ENCODE peak calls at places on chromosomes 5 and 9, in ten cellular contexts. V is right atrium auricular region, Q is kidney epithelial cell, Z is tibial artery, T is GM12865, X is brain microvascular endothelial cell, N is upper lobe of right lung, B is fibroblast of lung, E is Panc1, F is fibroblast of mammary gland. R is an unnamed sample.

GRCh38 chr5:22023784-22024183 is 829.4 kb downstream of the CDH12 start:
- DNase-seq in V (no peak), Q (no peak), Z (no peak), F (no peak), B (no peak), T (no peak), E (no peak), X (no peak), N (no peak), R (no peak)

GRCh38 chr5:135553688-135554462 is 18.1 kb upstream of the NEUROG1 start:
- DNase-seq in N (no peak), T (no peak), E (no peak), Q (no peak), V (no peak), F (peak), B (peak), X (peak), Z (no peak), R (no peak)

GRCh38 chr5:37071901-37072581 is 177.1 kb downstream of the CPLANE1 start:
- DNase-seq in Z (no peak), X (peak), E (no peak), F (peak), B (peak), T (no peak), N (no peak), Q (no peak), V (no peak), R (peak)

GRCh38 chr5:137621861-137622823 is 113.7 kb downstream of the KLHL3 start:
- DNase-seq in Q (no peak), N (no peak), T (no peak), F (peak), X (peak), E (no peak), Z (peak), B (peak), V (peak), R (peak)

GRCh38 chr5:179668404-179668803 is 12.4 kb downstream of the CBY3 start:
- DNase-seq in Q (no peak), B (peak), E (no peak), T (peak), V (no peak), Z (no peak), F (peak), N (no peak), X (peak), R (peak)

GRCh38 chr5:137215780-137216179 is 283.3 kb downstream of the SPOCK1 start:
- DNase-seq in F (no peak), V (no peak), N (no peak), T (no peak), Z (no peak), Q (no peak), B (peak), E (no peak), X (no peak), R (no peak)

GRCh38 chr5:153678617-153679329 is 188.3 kb downstream of the GRIA1 start:
- DNase-seq in B (no peak), E (no peak), N (no peak), F (no peak), Z (no peak), V (no peak), T (no peak), X (no peak), Q (no peak), R (no peak)

GRCh38 chr9:128552744-128553221 is 396 bp downstream of the SPTAN1 start:
- DNase-seq in F (no peak), X (no peak), B (peak), N (peak), V (no peak), Z (peak), Q (no peak), T (peak), E (no peak), R (peak)

GRCh38 chr5:140261403-140262171 is 41.3 kb downstream of the PFDN1 start:
- DNase-seq in B (peak), Z (peak), E (peak), Q (peak), F (peak), X (peak), T (no peak), V (peak), N (peak), R (peak)

GRCh38 chr5:89117131-89117644 is 234.2 kb upstream of the MEF2C start:
- DNase-seq in V (no peak), Q (peak), E (no peak), T (peak), N (no peak), B (peak), Z (no peak), X (no peak), F (peak), R (no peak)

GRCh38 chr5:134225780-134226440 is at the start of gene PPP2CA:
- DNase-seq in F (peak), V (peak), N (peak), Q (peak), Z (peak), B (peak), T (peak), E (peak), X (peak), R (peak)

GRCh38 chr9:121962421-121962820 is 130.7 kb downstream of the TTLL11 start:
- DNase-seq in B (no peak), Z (no peak), E (no peak), V (no peak), T (no peak), X (no peak), Q (no peak), N (no peak), F (peak), R (no peak)

GRCh38 chr5:151642472-151643140 is 44.1 kb downstream of the SPARC start:
- DNase-seq in B (no peak), T (no peak), N (no peak), E (no peak), Q (no peak), V (no peak), X (no peak), Z (no peak), F (no peak), R (no peak)

GRCh38 chr5:56447232-56447631 is 214.1 kb upstream of the ANKRD55 start:
- DNase-seq in B (no peak), N (no peak), E (no peak), V (no peak), T (no peak), X (no peak), Z (no peak), Q (no peak), F (peak), R (no peak)

GRCh38 chr5:139837711-139838380 is 42.2 kb downstream of the PSD2 start:
- DNase-seq in E (no peak), Z (peak), N (peak), T (no peak), V (no peak), F (no peak), B (no peak), Q (no peak), X (no peak), R (no peak)

GRCh38 chr9:137606734-137607138 is 1.2 kb downstream of the ARRDC1 start:
- DNase-seq in T (no peak), Q (no peak), N (no peak), E (no peak), V (no peak), F (no peak), Z (no peak), X (no peak), B (no peak), R (no peak)

GRCh38 chr9:88991066-88992030 is at the start of gene S1PR3:
- DNase-seq in V (peak), X (no peak), Z (peak), B (peak), N (peak), E (no peak), Q (no peak), T (no peak), F (peak), R (peak)

GRCh38 chr5:10432059-10433008 is 9.3 kb upstream of the ROPN1L start:
- DNase-seq in Q (no peak), E (no peak), T (no peak), X (no peak), Z (no peak), V (no peak), B (no peak), F (no peak), N (no peak), R (no peak)

GRCh38 chr5:169753795-169754194 is 116.7 kb downstream of the DOCK2 start:
- DNase-seq in X (no peak), V (no peak), Q (no peak), Z (no peak), B (peak), T (no peak), N (no peak), E (no peak), F (peak), R (peak)

GRCh38 chr5:72956324-72957140 is 691 bp downstream of the FCHO2 start:
- DNase-seq in Z (peak), B (peak), E (no peak), T (peak), V (no peak), F (peak), X (peak), Q (no peak), N (peak), R (peak)

GRCh38 chr9:124133752-124134151 is 122.2 kb downstream of the LHX2 start:
- DNase-seq in E (no peak), V (no peak), Z (peak), F (peak), Q (no peak), N (peak), B (peak), T (no peak), X (peak), R (peak)
- TF ChIP-seq CTCF in E (peak), V (peak), Z (no peak), F (peak), Q (peak), N (peak), B (no peak), T (no peak), X (peak), R (peak)

DNA sequence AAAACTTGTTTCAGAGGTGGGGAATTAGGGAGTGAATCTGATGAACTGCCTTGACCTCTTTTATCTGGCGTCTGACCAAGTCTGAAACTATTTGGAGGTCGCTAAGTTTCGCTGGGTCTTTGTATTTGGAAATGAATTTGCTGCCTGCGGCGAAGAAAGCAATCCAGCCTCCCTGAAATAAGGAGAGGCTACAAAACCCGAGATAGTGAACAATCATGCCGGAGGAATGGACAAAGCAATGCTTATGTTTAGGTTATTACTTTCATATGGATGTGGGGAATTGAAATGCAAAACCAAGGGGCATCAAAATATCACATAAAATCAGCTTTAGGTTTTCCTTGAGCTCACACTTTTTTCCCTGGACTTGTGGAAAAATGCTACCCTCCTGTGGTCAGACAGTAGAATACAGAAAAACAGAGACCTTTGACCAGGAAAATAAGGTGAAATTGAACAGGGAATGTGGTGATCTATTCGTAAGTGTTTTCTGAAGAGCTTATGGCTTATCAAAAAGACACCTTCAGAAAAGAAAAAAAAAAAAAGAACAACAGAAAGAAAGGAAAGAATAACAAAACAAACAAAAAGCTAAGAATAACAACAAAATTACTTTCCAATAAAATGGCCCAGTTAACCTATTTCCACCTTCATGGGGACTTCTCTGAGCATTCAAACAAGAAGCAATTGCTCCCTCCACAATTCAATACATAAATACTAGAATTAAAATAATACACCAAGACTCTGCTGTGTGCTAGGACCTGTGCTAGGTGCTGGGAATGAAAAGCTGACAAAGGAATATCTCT is 68.6 kb upstream of the DPYSL3 start:
- DNase-seq in B (peak), T (peak), N (no peak), E (peak), Q (no peak), X (peak), V (no peak), F (peak), Z (no peak), R (peak)
- H3K4me3 ChIP-seq in B (no peak), T (no peak), N (no peak), E (no peak), Q (no peak), X (peak), V (no peak), F (no peak), Z (no peak), R (peak)

GRCh38 chr5:142145106-142145900 is 36.7 kb downstream of the NDFIP1 start:
- DNase-seq in E (peak), X (peak), Z (peak), V (no peak), B (peak), N (no peak), Q (peak), T (peak), F (peak), R (peak)

GRCh38 chr5:142143878-142144277 is 35.3 kb downstream of the NDFIP1 start:
- DNase-seq in X (peak), F (peak), Q (no peak), N (no peak), T (peak), E (no peak), Z (no peak), V (no peak), B (peak), R (peak)

DNA sequence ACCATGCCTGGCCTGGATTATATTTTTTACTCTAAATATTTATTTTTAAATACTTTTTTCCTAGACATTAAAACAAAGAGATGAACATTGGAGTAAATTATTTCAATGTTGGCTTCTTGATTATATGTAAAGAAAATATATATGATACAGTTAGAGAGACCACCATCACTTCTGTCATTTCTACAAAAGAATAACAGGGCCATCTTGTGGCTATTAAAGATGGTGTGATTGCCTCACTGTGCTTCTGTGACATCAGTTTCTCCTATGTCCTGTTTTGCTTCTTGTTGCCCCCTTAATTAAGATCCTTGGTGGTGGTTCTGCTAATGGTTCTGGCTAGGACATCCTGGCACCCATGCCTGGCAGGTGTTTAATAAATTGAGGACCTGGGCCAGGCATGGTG is 32.9 kb downstream of the NDFIP1 start:
- DNase-seq in N (no peak), E (no peak), F (no peak), V (no peak), Q (no peak), T (no peak), X (no peak), B (no peak), Z (no peak), R (no peak)
- TF ChIP-seq CTCF in N (no peak), E (peak), F (no peak), V (no peak), Q (no peak), T (no peak), X (no peak), B (no peak), Z (no peak), R (no peak)

GRCh38 chr5:81763294-81763928 is 12.5 kb upstream of the SSBP2 start:
- DNase-seq in B (no peak), T (no peak), Q (no peak), Z (no peak), F (no peak), N (no peak), E (no peak), X (no peak), V (no peak), R (no peak)
- H3K4me3 ChIP-seq in B (no peak), T (no peak), Q (no peak), Z (no peak), F (no peak), N (no peak), E (no peak), X (no peak), V (no peak), R (no peak)

GRCh38 chr9:86119457-86119856 is 20.1 kb upstream of the GOLM1 start:
- DNase-seq in Q (no peak), F (no peak), X (no peak), T (no peak), Z (no peak), N (no peak), E (no peak), V (no peak), B (no peak), R (no peak)

GRCh38 chr9:86116425-86116824 is 17.1 kb upstream of the GOLM1 start:
- DNase-seq in Z (no peak), E (no peak), V (no peak), Q (no peak), F (no peak), B (no peak), N (no peak), T (no peak), X (no peak), R (no peak)

GRCh38 chr9:86126998-86127972 is 27.9 kb upstream of the GOLM1 start:
- DNase-seq in X (peak), B (peak), E (peak), N (peak), F (peak), Q (peak), V (peak), Z (no peak), T (peak), R (peak)

GRCh38 chr9:86122309-86122708 is 23.0 kb upstream of the GOLM1 start:
- DNase-seq in V (no peak), Z (no peak), Q (no peak), N (no peak), B (no peak), F (no peak), X (no peak), E (no peak), T (no peak), R (no peak)
- TF ChIP-seq CTCF in V (no peak), Z (no peak), Q (no peak), N (no peak), B (no peak), F (peak), X (peak), E (no peak), T (no peak), R (peak)

DNA sequence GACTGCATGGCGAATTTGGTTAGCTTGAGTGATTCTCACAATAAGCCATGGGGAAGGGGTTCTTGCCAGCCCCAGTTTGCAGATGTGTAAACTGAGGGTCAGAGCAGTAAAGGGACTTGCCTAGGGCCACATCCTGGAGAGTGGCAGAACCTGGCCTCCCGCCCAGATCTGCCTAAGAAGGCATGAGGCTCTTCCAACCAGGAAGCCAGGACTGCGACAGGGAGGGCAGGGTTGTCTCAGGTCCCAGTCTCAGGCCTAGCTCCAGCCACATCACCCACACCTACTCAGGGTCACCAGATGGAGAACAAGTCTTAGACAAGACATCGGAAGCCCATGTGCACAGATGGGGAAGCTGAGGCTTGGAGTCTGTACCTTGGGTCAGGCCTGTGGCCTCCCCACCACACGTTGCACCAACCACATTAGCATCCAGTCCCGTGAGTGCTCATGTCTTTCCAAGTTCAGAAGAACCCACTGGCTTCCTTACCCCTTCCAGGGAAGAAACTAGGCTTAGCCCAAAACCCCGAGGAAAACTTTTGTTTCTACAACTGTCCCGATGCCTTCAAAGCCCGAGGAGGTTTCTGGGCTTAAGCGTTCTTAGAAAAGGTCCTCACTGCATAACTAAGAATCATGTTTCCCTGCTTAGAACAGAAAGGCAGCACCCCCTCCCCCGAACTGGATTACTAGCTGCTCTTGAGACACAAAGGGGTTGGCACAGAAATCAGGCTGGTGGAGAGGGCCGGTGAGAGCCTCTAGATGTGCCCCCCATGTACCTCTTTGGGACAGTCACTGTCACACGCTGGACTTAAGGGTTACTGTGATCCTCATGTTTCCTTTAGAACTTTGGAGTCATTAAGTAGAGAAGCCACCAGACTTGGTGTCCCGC is 2.3 kb downstream of the FAM78A start:
- DNase-seq in X (no peak), N (no peak), Z (no peak), F (no peak), E (no peak), B (no peak), T (peak), V (no peak), Q (no peak), R (no peak)
- H3K4me3 ChIP-seq in X (no peak), N (peak), Z (peak), F (no peak), E (no peak), B (no peak), T (peak), V (peak), Q (no peak), R (no peak)